ENCODE peak calls at places on chromosome 1, in seven cellular contexts. H is GM12865, P is AG09309, J is BE2C, D is left ventricle myocardium inferior, Q is GM23248, S is endothelial cell of umbilical vein. E is an unnamed sample.
A peak's percentile ranks its signal among the peaks of the same experiment; 100 is the strongest.

GRCh38 chr1:113905435-113905861 is 322 bp downstream of the DCLRE1B start:
- DNase-seq in D (peak; percentile 22), Q (peak; percentile 23), J (peak; percentile 21), H (peak; percentile 50), P (no peak), S (no peak), E (no peak)

GRCh38 chr1:81398041-81398440 is 402.7 kb upstream of the ADGRL2 start:
- DNase-seq in P (no peak), S (no peak), Q (no peak), H (no peak), D (no peak), J (no peak), E (no peak)

GRCh38 chr1:61284226-61284854 is 202.0 kb downstream of the NFIA start:
- DNase-seq in Q (no peak), J (no peak), H (peak; percentile 55), S (no peak), P (no peak), D (no peak), E (peak; percentile 8)

GRCh38 chr1:232905324-232906034 is 44.9 kb upstream of the NTPCR start:
- DNase-seq in Q (peak; percentile 55), H (no peak), D (no peak), J (no peak), S (peak; percentile 23), P (no peak), E (no peak)

GRCh38 chr1:60073605-60074278 is at the start of gene C1orf87:
- DNase-seq in Q (no peak), J (no peak), H (no peak), P (no peak), D (no peak), S (no peak), E (no peak)

GRCh38 chr1:150110066-150110465 is 39.6 kb upstream of the PLEKHO1 start:
- DNase-seq in Q (no peak), P (no peak), S (peak; percentile 66), D (no peak), J (no peak), H (no peak), E (no peak)

GRCh38 chr1:218425647-218426342 is 80.7 kb downstream of the TGFB2 start:
- DNase-seq in H (no peak), J (no peak), P (peak; percentile 59), Q (peak; percentile 86), S (no peak), D (no peak), E (no peak)

GRCh38 chr1:48530727-48531351 is 58.8 kb upstream of the SPATA6 start:
- DNase-seq in S (peak; percentile 29), P (no peak), Q (peak; percentile 51), H (peak; percentile 70), D (no peak), J (peak; percentile 83), E (peak; percentile 16)

GRCh38 chr1:36400825-36401601 is 3.3 kb upstream of the LSM10 start:
- DNase-seq in Q (peak; percentile 98), H (peak; percentile 92), J (peak; percentile 18), P (peak; percentile 82), S (peak; percentile 43), D (peak; percentile 73), E (peak; percentile 63)

GRCh38 chr1:234313171-234313570 is 60.1 kb upstream of the COA6 start:
- DNase-seq in P (no peak), J (no peak), H (no peak), S (no peak), D (no peak), Q (peak; percentile 51), E (no peak)

GRCh38 chr1:89104687-89105086 is 21.2 kb downstream of the GBP2 start:
- DNase-seq in P (no peak), S (no peak), H (no peak), Q (no peak), J (no peak), D (no peak), E (no peak)

GRCh38 chr1:193479187-193479586 is 292.8 kb upstream of the B3GALT2 start:
- DNase-seq in J (no peak), D (no peak), H (peak; percentile 90), Q (no peak), P (no peak), S (no peak), E (peak; percentile 30)

GRCh38 chr1:223716302-223716862 is 4.0 kb downstream of the CAPN2 start:
- DNase-seq in H (peak; percentile 86), P (no peak), J (no peak), D (no peak), Q (peak; percentile 60), S (no peak), E (peak; percentile 43)

GRCh38 chr1:41638086-41639024 is 153.9 kb upstream of the EDN2 start:
- DNase-seq in D (no peak), Q (no peak), H (no peak), P (no peak), J (no peak), S (no peak), E (no peak)

GRCh38 chr1:86258106-86258505 is 101.5 kb upstream of the COL24A1 start:
- DNase-seq in D (no peak), H (no peak), Q (peak; percentile 62), J (no peak), S (no peak), P (no peak), E (no peak)

GRCh38 chr1:100721502-100722205 is 2.1 kb downstream of the VCAM1 start:
- DNase-seq in J (no peak), D (no peak), H (no peak), S (no peak), P (peak; percentile 97), Q (peak; percentile 94), E (no peak)

GRCh38 chr1:2301607-2302291 is 73.6 kb downstream of the SKI start:
- DNase-seq in D (no peak), H (no peak), Q (no peak), P (no peak), J (no peak), S (no peak), E (no peak)

GRCh38 chr1:171898956-171899355 is 57.7 kb downstream of the DNM3 start:
- DNase-seq in H (no peak), P (no peak), S (no peak), J (no peak), D (no peak), Q (no peak), E (no peak)

GRCh38 chr1:37595440-37596181 is at the start of gene GNL2:
- DNase-seq in H (peak; percentile 96), D (peak; percentile 98), Q (peak; percentile 100), J (peak; percentile 93), S (peak; percentile 97), P (peak; percentile 73), E (peak; percentile 98)

GRCh38 chr1:37596182-37596667 is 488 bp upstream of the GNL2 start:
- DNase-seq in D (no peak), J (no peak), Q (no peak), P (no peak), S (no peak), H (no peak), E (no peak)

GRCh38 chr1:37588939-37589338 is 6.8 kb downstream of the GNL2 start:
- DNase-seq in D (no peak), H (no peak), J (no peak), S (no peak), Q (no peak), P (no peak), E (no peak)

DNA sequence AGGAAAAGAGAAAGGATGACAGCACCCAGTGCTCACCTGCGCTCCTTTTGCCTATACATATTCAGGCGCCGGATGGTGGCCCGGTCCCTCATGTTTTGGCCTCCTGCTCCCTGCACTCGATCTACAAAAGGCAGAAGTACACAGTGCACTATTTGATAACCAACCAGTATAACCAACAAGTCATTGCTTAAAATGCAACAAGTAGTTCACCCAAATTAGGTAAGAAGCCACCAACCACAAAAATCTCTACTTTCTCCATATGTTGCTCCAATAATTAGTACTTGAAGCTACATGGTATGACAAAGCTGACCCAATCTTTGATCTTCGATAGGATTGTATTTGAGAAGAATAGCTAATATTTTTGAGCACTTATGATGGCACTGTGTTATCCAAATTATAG is 2.0 kb downstream of the GNL2 start:
- DNase-seq in J (no peak), D (no peak), H (no peak), Q (no peak), S (no peak), P (no peak), E (no peak)
- H3K4me3 ChIP-seq in J (no peak overlapping the region), D (no peak overlapping the region), H (no peak overlapping the region), Q (peak overlapping the region; percentile 99), S (no peak overlapping the region), P (no peak overlapping the region), E (no peak overlapping the region)

GRCh38 chr1:153963030-153963849 is at the start of gene SLC39A1:
- DNase-seq in H (peak; percentile 96), S (peak; percentile 99), D (peak; percentile 99), J (peak; percentile 99), Q (peak; percentile 98), P (peak; percentile 80), E (peak; percentile 94)

GRCh38 chr1:153960206-153960605 is 1.8 kb upstream of the CRTC2 start:
- DNase-seq in H (no peak), P (no peak), S (no peak), D (no peak), J (no peak), Q (no peak), E (no peak)

GRCh38 chr1:153959454-153959853 is 1.0 kb upstream of the CRTC2 start:
- DNase-seq in J (no peak), S (no peak), Q (no peak), D (no peak), H (no peak), P (no peak), E (no peak)

GRCh38 chr1:153962088-153963029 is 978 bp downstream of the SLC39A1 start:
- DNase-seq in P (no peak), S (peak; percentile 48), J (no peak), D (no peak), Q (peak; percentile 83), H (peak; percentile 53), E (no peak)

GRCh38 chr1:153961421-153961820 is 1.9 kb downstream of the SLC39A1 start:
- DNase-seq in P (no peak), H (no peak), J (no peak), S (no peak), D (no peak), Q (no peak), E (no peak)
- H3K4me3 ChIP-seq in P (no peak overlapping the region), H (peak overlapping the region; percentile 83), J (peak overlapping the region; percentile 97), S (no peak overlapping the region), D (peak overlapping the region; percentile 80), Q (peak overlapping the region; percentile 77), E (peak overlapping the region; percentile 81)

DNA sequence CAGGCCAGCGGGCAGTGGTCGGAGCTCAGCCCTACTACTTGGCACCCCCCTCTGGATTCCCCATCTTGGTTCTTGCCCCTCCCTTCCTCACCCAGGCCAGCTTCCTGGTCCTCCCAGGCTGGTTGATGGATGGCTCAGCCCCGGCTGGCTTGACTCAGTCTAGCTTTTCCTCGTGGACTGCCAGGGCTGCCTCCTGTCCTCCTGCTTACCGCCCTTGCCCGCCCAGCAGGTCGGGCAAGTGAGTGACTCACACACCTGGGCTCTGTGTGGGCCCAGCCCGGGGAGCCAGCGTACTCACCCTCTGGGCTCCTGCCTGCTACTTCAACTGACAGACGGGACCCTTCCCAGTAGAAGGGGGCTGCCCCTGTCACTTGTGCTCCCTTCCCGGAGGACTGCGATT is 19.5 kb upstream of the ARHGEF10L start:
- DNase-seq in J (no peak), S (no peak), D (no peak), H (no peak), Q (no peak), P (no peak), E (no peak)
- H3K4me3 ChIP-seq in J (no peak overlapping the region), S (no peak overlapping the region), D (no peak overlapping the region), H (no peak overlapping the region), Q (no peak overlapping the region), P (no peak overlapping the region), E (no peak overlapping the region)

DNA sequence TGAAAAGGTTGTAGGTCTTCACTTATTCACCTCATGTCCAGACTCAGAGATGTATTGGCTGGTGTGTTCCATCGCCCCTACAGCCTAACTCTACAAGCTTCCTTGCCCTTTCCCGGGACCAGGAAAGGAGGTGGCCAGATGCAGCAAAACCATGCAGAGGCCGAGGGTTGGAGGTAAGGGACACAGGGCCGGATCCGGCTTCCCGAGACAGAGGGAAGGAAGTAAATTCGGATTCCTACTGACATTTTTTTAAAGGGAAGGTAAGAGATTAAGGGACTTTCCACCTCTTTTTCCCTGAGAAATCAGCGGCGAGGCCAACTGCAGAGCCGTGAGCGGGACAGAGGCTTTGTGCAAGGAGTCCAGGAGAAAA is 12.7 kb downstream of the EPHA10 start:
- DNase-seq in S (no peak), J (no peak), D (no peak), H (no peak), P (no peak), Q (no peak), E (no peak)
- H3K4me3 ChIP-seq in S (no peak overlapping the region), J (no peak overlapping the region), D (peak overlapping the region; percentile 51), H (no peak overlapping the region), P (no peak overlapping the region), Q (no peak overlapping the region), E (peak overlapping the region; percentile 30)